ENCODE peak calls at places on chromosomes 7 and 10, in eight cellular contexts. One of them, this sample, is unnamed.

GRCh38 chr10:6123467-6124042 is 34.7 kb downstream of the RBM17 start:
- DNase-seq in body of pancreas: no peak
- DNase-seq in psoas muscle: no peak
- DNase-seq in Peyer's patch: no peak
- DNase-seq in neural progenitor cell: no peak
- DNase-seq in endodermal cell: no peak
- DNase-seq in PC-3: no peak
- DNase-seq in osteoblast: no peak
- DNase-seq in this sample: no peak

GRCh38 chr7:54944179-54944578 is 74.6 kb upstream of the EGFR start:
- DNase-seq in body of pancreas: no peak
- DNase-seq in Peyer's patch: no peak
- DNase-seq in osteoblast: peak; percentile 66
- DNase-seq in endodermal cell: no peak
- DNase-seq in neural progenitor cell: no peak
- DNase-seq in psoas muscle: no peak
- DNase-seq in PC-3: peak; percentile 24
- DNase-seq in this sample: no peak

GRCh38 chr10:106076496-106076895 is 1088.0 kb downstream of the SORCS1 start:
- DNase-seq in body of pancreas: no peak
- DNase-seq in PC-3: no peak
- DNase-seq in osteoblast: no peak
- DNase-seq in endodermal cell: no peak
- DNase-seq in neural progenitor cell: no peak
- DNase-seq in Peyer's patch: no peak
- DNase-seq in psoas muscle: no peak
- DNase-seq in this sample: no peak

GRCh38 chr7:19248681-19249080 is 103.5 kb upstream of the FERD3L start:
- DNase-seq in PC-3: peak; percentile 7
- DNase-seq in neural progenitor cell: no peak
- DNase-seq in endodermal cell: no peak
- DNase-seq in Peyer's patch: no peak
- DNase-seq in psoas muscle: no peak
- DNase-seq in osteoblast: peak; percentile 29
- DNase-seq in body of pancreas: no peak
- DNase-seq in this sample: no peak

GRCh38 chr7:154789404-154789803 is 213.5 kb downstream of the PAXIP1 start:
- DNase-seq in neural progenitor cell: peak; percentile 71
- DNase-seq in endodermal cell: peak; percentile 75
- DNase-seq in body of pancreas: no peak
- DNase-seq in osteoblast: no peak
- DNase-seq in psoas muscle: no peak
- DNase-seq in PC-3: peak; percentile 19
- DNase-seq in Peyer's patch: no peak
- DNase-seq in this sample: peak; percentile 33

GRCh38 chr7:22129819-22130580 is 184.3 kb upstream of the CDCA7L start:
- DNase-seq in PC-3: no peak
- DNase-seq in osteoblast: no peak
- DNase-seq in neural progenitor cell: no peak
- DNase-seq in psoas muscle: no peak
- DNase-seq in body of pancreas: no peak
- DNase-seq in endodermal cell: no peak
- DNase-seq in Peyer's patch: no peak
- DNase-seq in this sample: no peak

GRCh38 chr10:46549171-46550075 is 7.0 kb downstream of the GPRIN2 start:
- DNase-seq in endodermal cell: peak; percentile 56
- DNase-seq in osteoblast: peak; percentile 86
- DNase-seq in neural progenitor cell: no peak
- DNase-seq in psoas muscle: peak; percentile 10
- DNase-seq in PC-3: no peak
- DNase-seq in body of pancreas: peak; percentile 18
- DNase-seq in Peyer's patch: peak; percentile 15
- DNase-seq in this sample: peak; percentile 12

GRCh38 chr7:139739863-139740597 is 37.8 kb downstream of the HIPK2 start:
- DNase-seq in body of pancreas: peak; percentile 73
- DNase-seq in PC-3: peak; percentile 35
- DNase-seq in osteoblast: no peak
- DNase-seq in endodermal cell: no peak
- DNase-seq in psoas muscle: no peak
- DNase-seq in neural progenitor cell: no peak
- DNase-seq in Peyer's patch: no peak
- DNase-seq in this sample: no peak

GRCh38 chr10:17880596-17880995 is 71.1 kb upstream of the SLC39A12 start:
- DNase-seq in osteoblast: peak; percentile 63
- DNase-seq in psoas muscle: no peak
- DNase-seq in PC-3: no peak
- DNase-seq in neural progenitor cell: no peak
- DNase-seq in body of pancreas: no peak
- DNase-seq in Peyer's patch: no peak
- DNase-seq in endodermal cell: no peak
- DNase-seq in this sample: no peak

GRCh38 chr7:129144095-129144833 is at the start of gene TSPAN33:
- DNase-seq in endodermal cell: peak; percentile 96
- DNase-seq in neural progenitor cell: peak; percentile 95
- DNase-seq in psoas muscle: peak; percentile 78
- DNase-seq in osteoblast: peak; percentile 99
- DNase-seq in Peyer's patch: peak; percentile 90
- DNase-seq in body of pancreas: peak; percentile 83
- DNase-seq in PC-3: peak; percentile 79
- DNase-seq in this sample: peak; percentile 90

GRCh38 chr7:33832326-33832725 is 73.0 kb upstream of the BMPER start:
- DNase-seq in endodermal cell: no peak
- DNase-seq in Peyer's patch: no peak
- DNase-seq in psoas muscle: peak; percentile 51
- DNase-seq in PC-3: no peak
- DNase-seq in osteoblast: no peak
- DNase-seq in body of pancreas: no peak
- DNase-seq in neural progenitor cell: peak; percentile 38
- DNase-seq in this sample: no peak

GRCh38 chr7:33825644-33826043 is 79.7 kb upstream of the BMPER start:
- DNase-seq in endodermal cell: no peak
- DNase-seq in neural progenitor cell: no peak
- DNase-seq in Peyer's patch: no peak
- DNase-seq in body of pancreas: no peak
- DNase-seq in psoas muscle: no peak
- DNase-seq in osteoblast: no peak
- DNase-seq in PC-3: no peak
- DNase-seq in this sample: no peak

GRCh38 chr7:33836797-33837355 is 68.5 kb upstream of the BMPER start:
- DNase-seq in neural progenitor cell: no peak
- DNase-seq in PC-3: peak; percentile 51
- DNase-seq in body of pancreas: no peak
- DNase-seq in psoas muscle: no peak
- DNase-seq in endodermal cell: peak; percentile 80
- DNase-seq in osteoblast: no peak
- DNase-seq in Peyer's patch: no peak
- DNase-seq in this sample: peak; percentile 40

GRCh38 chr7:33837356-33837851 is 67.9 kb upstream of the BMPER start:
- DNase-seq in neural progenitor cell: no peak
- DNase-seq in body of pancreas: no peak
- DNase-seq in PC-3: no peak
- DNase-seq in osteoblast: no peak
- DNase-seq in Peyer's patch: no peak
- DNase-seq in psoas muscle: no peak
- DNase-seq in endodermal cell: peak; percentile 34
- DNase-seq in this sample: no peak

DNA sequence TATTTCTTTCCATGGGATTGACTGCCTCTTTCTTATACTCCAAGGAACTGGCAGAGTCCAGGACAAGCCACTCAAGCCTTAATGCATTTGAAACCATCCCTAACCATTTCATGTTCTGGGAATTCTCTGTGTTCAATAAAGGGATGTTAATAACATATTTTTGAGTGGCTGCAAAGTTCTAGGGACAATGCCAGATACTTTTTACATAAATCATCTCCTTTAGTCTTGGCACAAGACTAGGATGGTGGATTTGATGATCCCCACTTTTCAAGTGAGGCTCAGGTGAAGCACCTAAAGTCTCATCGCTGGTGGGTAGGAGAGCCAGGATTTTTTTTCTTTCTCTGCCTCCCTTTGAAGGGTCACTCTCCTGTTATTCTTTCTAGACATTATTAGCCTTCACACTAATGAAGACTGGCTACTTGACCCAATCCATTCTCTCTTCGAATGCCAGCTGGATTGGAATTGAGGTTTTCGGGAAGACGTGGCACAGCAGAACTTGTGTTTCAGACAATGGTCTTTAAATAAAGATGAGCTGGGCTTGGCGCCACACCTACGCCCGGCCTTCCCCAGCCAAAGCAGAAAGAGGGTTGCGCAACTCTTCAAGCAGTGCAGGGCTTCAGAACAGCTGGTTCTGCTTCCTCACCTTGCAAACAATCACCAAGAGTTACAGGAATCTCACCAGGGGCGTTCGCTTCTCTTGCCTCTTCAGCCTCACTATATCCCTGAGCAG is 73.8 kb upstream of the BMPER start:
- DNase-seq in Peyer's patch: no peak
- DNase-seq in PC-3: peak; percentile 32
- DNase-seq in neural progenitor cell: no peak
- DNase-seq in psoas muscle: peak; percentile 66
- DNase-seq in body of pancreas: no peak
- DNase-seq in endodermal cell: no peak
- DNase-seq in osteoblast: no peak
- DNase-seq in this sample: no peak
- H3K27ac ChIP-seq in Peyer's patch: no peak overlapping the region
- H3K27ac ChIP-seq in PC-3: no peak overlapping the region
- H3K27ac ChIP-seq in neural progenitor cell: no peak overlapping the region
- H3K27ac ChIP-seq in psoas muscle: peak overlapping the region; percentile 32
- H3K27ac ChIP-seq in body of pancreas: no peak overlapping the region
- H3K27ac ChIP-seq in endodermal cell: no peak overlapping the region
- H3K27ac ChIP-seq in osteoblast: no peak overlapping the region
- H3K27ac ChIP-seq in this sample: no peak overlapping the region

DNA sequence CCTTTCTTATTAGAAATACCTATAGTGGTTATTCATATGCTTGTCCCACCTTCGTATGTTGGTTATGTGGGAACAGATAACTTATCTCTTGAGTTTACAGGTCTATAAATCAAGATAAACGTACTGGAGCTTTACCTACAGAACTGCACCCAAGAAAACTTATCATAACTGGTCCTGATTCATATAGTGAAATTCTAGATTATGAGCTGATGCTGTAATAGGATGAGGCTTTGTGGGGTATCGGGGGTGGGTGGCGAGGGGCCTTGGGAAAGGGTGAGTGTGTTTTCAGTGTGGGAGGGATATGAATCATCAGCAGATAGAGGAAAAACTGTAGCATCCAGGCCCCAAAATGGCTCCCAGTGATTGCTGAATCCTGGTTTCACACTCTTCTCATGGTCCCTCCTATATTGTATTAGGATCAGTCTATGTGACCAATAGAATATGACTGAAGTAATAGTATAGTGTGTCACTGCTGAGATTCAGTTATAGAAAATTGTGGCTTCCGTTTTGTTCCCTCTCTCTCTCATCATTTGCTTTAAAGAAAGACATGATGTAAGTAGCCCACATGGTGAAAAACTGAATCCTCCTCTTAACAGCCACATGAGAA is 706.8 kb upstream of the LRRTM3 start:
- DNase-seq in endodermal cell: no peak
- DNase-seq in osteoblast: no peak
- DNase-seq in neural progenitor cell: no peak
- DNase-seq in Peyer's patch: no peak
- DNase-seq in psoas muscle: no peak
- DNase-seq in body of pancreas: no peak
- DNase-seq in PC-3: peak; percentile 56
- DNase-seq in this sample: no peak
- H3K9me3 ChIP-seq in endodermal cell: no peaks in the 10 kb centered on the region
- H3K9me3 ChIP-seq in osteoblast: peaks cover 3% of the 10 kb centered on the region
- H3K9me3 ChIP-seq in neural progenitor cell: no peaks in the 10 kb centered on the region
- H3K9me3 ChIP-seq in Peyer's patch: no peaks in the 10 kb centered on the region
- H3K9me3 ChIP-seq in psoas muscle: no peaks in the 10 kb centered on the region
- H3K9me3 ChIP-seq in body of pancreas: no peaks in the 10 kb centered on the region
- H3K9me3 ChIP-seq in PC-3: no peaks in the 10 kb centered on the region
- H3K9me3 ChIP-seq in this sample: no peaks in the 10 kb centered on the region

DNA sequence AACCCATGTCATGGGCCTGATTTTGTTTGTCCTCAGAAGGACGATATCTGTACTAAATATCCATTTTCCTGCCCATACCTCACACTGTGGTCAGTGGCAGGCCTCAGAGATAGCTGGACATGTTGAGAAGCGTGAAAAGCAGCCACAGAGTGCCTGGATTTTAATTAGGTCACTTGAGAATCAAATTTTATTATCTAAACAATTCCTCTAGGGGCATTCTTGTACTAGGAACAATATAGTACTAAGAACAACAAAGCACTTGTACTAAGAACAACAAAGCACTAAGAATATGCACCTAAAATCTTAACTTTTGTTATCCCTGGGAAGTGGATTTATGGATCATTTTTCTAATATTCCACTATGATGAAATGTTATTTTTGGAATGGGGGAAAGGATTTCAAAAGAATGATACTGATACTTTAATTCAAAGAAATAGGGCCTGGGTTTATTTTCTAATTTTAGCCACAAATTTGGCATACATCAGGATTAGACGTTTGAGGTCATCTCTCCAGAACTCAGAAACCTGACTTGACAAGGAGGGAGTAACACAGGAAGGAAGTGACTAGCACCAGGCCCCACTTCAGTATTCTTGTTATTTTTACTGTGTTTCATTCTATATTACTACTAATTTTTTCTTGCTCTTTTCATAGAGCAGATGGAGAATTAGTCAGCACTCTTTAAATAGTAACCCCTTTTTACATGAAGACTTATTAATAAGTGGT is 112.2 kb downstream of the EXOC4 start:
- DNase-seq in body of pancreas: no peak
- DNase-seq in neural progenitor cell: no peak
- DNase-seq in PC-3: no peak
- DNase-seq in Peyer's patch: no peak
- DNase-seq in endodermal cell: no peak
- DNase-seq in osteoblast: peak; percentile 41
- DNase-seq in psoas muscle: no peak
- DNase-seq in this sample: no peak
- H3K27ac ChIP-seq in body of pancreas: no peak overlapping the region
- H3K27ac ChIP-seq in neural progenitor cell: no peak overlapping the region
- H3K27ac ChIP-seq in PC-3: no peak overlapping the region
- H3K27ac ChIP-seq in Peyer's patch: no peak overlapping the region
- H3K27ac ChIP-seq in endodermal cell: no peak overlapping the region
- H3K27ac ChIP-seq in osteoblast: peak overlapping the region; percentile 72
- H3K27ac ChIP-seq in psoas muscle: peak overlapping the region; percentile 50
- H3K27ac ChIP-seq in this sample: peak overlapping the region; percentile 13

DNA sequence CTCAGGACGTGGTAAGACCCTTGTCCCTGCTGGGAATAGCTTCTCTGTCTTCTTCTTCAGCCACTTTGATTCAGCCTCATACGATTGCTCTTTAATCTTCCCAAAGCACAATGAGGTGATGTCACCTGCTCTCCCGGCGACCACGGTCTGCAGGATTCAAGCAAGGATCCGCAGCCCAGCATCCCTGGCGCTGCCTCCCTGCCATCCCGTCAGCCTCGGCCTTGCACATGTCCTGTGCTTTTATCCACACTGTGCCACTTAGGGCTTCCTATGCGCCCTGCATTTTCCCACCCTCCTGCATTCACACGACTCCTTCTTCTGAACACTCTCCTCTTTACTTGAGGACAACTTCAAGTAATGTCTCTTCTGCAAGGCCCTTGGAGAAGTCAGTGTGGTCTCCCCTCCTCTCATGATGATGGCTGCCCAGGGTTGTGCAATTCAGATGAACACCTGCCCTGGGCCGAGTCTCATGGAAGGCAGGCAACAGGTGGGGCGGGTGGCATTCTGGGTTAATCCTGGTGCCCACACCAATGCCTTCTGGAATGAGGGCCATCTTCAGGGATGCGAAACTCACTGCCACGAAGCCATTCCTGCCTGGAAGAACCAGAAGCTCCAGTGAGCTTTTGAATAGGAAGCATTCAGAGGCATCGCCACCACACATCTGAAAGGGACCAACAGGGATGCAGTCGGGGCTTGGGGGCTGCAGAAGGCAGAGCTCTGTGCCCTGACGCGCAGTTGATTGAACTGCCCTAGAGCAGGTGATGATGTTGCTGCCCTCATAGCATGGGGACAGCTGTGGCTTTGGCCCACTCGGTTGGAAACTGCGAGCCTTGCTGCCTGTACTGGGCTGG is 287.5 kb downstream of the GLRX3 start:
- DNase-seq in neural progenitor cell: no peak
- DNase-seq in PC-3: no peak
- DNase-seq in osteoblast: no peak
- DNase-seq in Peyer's patch: no peak
- DNase-seq in psoas muscle: no peak
- DNase-seq in endodermal cell: peak; percentile 24
- DNase-seq in body of pancreas: no peak
- DNase-seq in this sample: no peak
- H3K9me3 ChIP-seq in neural progenitor cell: no peaks in the 10 kb centered on the region
- H3K9me3 ChIP-seq in PC-3: no peaks in the 10 kb centered on the region
- H3K9me3 ChIP-seq in osteoblast: peaks cover 2% of the 10 kb centered on the region
- H3K9me3 ChIP-seq in Peyer's patch: no peaks in the 10 kb centered on the region
- H3K9me3 ChIP-seq in psoas muscle: no peaks in the 10 kb centered on the region
- H3K9me3 ChIP-seq in endodermal cell: no peaks in the 10 kb centered on the region
- H3K9me3 ChIP-seq in body of pancreas: no peaks in the 10 kb centered on the region
- H3K9me3 ChIP-seq in this sample: no peaks in the 10 kb centered on the region

This sample was measured in testis.